ENCODE peak calls at places on chromosomes 11 and 22, in five cellular contexts. J is neural crest cell, Q is right lobe of liver, T is HFFc6, X is fibroblast of mammary gland. Z is an unnamed sample.

GRCh38 chr11:31414338-31414737 is 44.7 kb downstream of the DNAJC24 start:
- DNase-seq in J (no peak), Q (no peak), T (no peak), X (no peak), Z (no peak)

GRCh38 chr11:1176224-1177019 is 18.7 kb downstream of the MUC5AC start:
- DNase-seq in J (no peak), Q (no peak), T (no peak), X (no peak), Z (peak; percentile 28)

GRCh38 chr11:95985174-95985808 is 61.4 kb upstream of the MTMR2 start:
- DNase-seq in J (no peak), Q (no peak), T (peak; percentile 20), X (peak; percentile 34), Z (no peak)

GRCh38 chr22:38490915-38491314 is 15.2 kb downstream of the DDX17 start:
- DNase-seq in J (no peak), Q (peak; percentile 80), T (peak; percentile 20), X (peak; percentile 77), Z (no peak)

GRCh38 chr11:68118753-68119448 is 2.3 kb downstream of the CHKA start:
- DNase-seq in J (no peak), Q (no peak), T (no peak), X (no peak), Z (no peak)

GRCh38 chr22:48943567-48944432 is 883.9 kb downstream of the BRD1 start:
- DNase-seq in J (peak; percentile 40), Q (no peak), T (no peak), X (no peak), Z (no peak)

GRCh38 chr11:61814958-61815789 is 1.6 kb downstream of the FADS1 start:
- DNase-seq in J (peak; percentile 91), Q (peak; percentile 98), T (peak; percentile 94), X (peak; percentile 97), Z (peak; percentile 93)

GRCh38 chr22:31604746-31605705 is 57.0 kb downstream of the PISD start:
- DNase-seq in J (no peak), Q (no peak), T (no peak), X (no peak), Z (no peak)

GRCh38 chr11:45846974-45847907 is at the start of gene CRY2:
- DNase-seq in J (peak; percentile 99), Q (peak; percentile 99), T (peak; percentile 98), X (peak; percentile 98), Z (peak; percentile 100)

GRCh38 chr11:58506935-58507334 is 970 bp downstream of the OR5B21 start:
- DNase-seq in J (no peak), Q (no peak), T (no peak), X (no peak), Z (no peak)

GRCh38 chr11:35811783-35812182 is 132.1 kb upstream of the LDLRAD3 start:
- DNase-seq in J (no peak), Q (no peak), T (no peak), X (no peak), Z (no peak)

GRCh38 chr11:73100578-73100977 is 41.5 kb downstream of the FCHSD2 start:
- DNase-seq in J (no peak), Q (no peak), T (no peak), X (no peak), Z (no peak)

GRCh38 chr11:73334244-73335203 is 26.4 kb downstream of the ARHGEF17 start:
- DNase-seq in J (no peak), Q (peak; percentile 70), T (peak; percentile 81), X (peak; percentile 94), Z (peak; percentile 59)

GRCh38 chr22:22710719-22711531 is 66.5 kb downstream of the GGTLC2 start:
- DNase-seq in J (peak; percentile 59), Q (peak; percentile 73), T (no peak), X (peak; percentile 67), Z (peak; percentile 63)

GRCh38 chr22:41140365-41140957 is 48.1 kb downstream of the EP300 start:
- DNase-seq in J (no peak), Q (no peak), T (no peak), X (peak; percentile 3), Z (no peak)

GRCh38 chr11:92893276-92893675 is 76.2 kb upstream of the MTNR1B start:
- DNase-seq in J (no peak), Q (no peak), T (no peak), X (no peak), Z (no peak)

GRCh38 chr11:75315439-75315805 is 36.0 kb downstream of the ARRB1 start:
- DNase-seq in J (no peak), Q (no peak), T (no peak), X (no peak), Z (no peak)

GRCh38 chr11:62547691-62548281 is 1.2 kb upstream of the AHNAK start:
- DNase-seq in J (no peak), Q (peak; percentile 88), T (no peak), X (no peak), Z (no peak)

GRCh38 chr22:37454857-37455686 is 27.8 kb upstream of the ELFN2 start:
- DNase-seq in J (no peak), Q (no peak), T (peak; percentile 80), X (peak; percentile 88), Z (no peak)

GRCh38 chr11:112382561-112382960 is 121.9 kb upstream of the PLET1 start:
- DNase-seq in J (no peak), Q (no peak), T (no peak), X (no peak), Z (no peak)

GRCh38 chr11:35588627-35589026 is 29.6 kb upstream of the FJX1 start:
- DNase-seq in J (no peak), Q (no peak), T (peak; percentile 65), X (peak; percentile 81), Z (no peak)

GRCh38 chr11:120207517-120207916 is 3.3 kb upstream of the OAF start:
- DNase-seq in J (no peak), Q (no peak), T (no peak), X (no peak), Z (no peak)

GRCh38 chr11:47791774-47792173 is 24.6 kb upstream of the FNBP4 start:
- DNase-seq in J (no peak), Q (no peak), T (no peak), X (no peak), Z (no peak)

GRCh38 chr11:116925050-116925449 is 87.6 kb upstream of the APOA1 start:
- DNase-seq in J (no peak), Q (no peak), T (no peak), X (no peak), Z (no peak)

GRCh38 chr11:12061851-12062560 is 48.4 kb upstream of the MICAL2 start:
- DNase-seq in J (no peak), Q (no peak), T (no peak), X (no peak), Z (no peak)

GRCh38 chr22:27768027-27768640 is 33.4 kb downstream of the MN1 start:
- DNase-seq in J (no peak), Q (no peak), T (no peak), X (no peak), Z (no peak)

GRCh38 chr22:50625568-50626313 is 2.2 kb downstream of the ARSA start:
- DNase-seq in J (no peak), Q (no peak), T (no peak), X (no peak), Z (no peak)

GRCh38 chr22:39242809-39243442 is 1.9 kb downstream of the PDGFB start:
- DNase-seq in J (no peak), Q (no peak), T (no peak), X (no peak), Z (no peak)

DNA sequence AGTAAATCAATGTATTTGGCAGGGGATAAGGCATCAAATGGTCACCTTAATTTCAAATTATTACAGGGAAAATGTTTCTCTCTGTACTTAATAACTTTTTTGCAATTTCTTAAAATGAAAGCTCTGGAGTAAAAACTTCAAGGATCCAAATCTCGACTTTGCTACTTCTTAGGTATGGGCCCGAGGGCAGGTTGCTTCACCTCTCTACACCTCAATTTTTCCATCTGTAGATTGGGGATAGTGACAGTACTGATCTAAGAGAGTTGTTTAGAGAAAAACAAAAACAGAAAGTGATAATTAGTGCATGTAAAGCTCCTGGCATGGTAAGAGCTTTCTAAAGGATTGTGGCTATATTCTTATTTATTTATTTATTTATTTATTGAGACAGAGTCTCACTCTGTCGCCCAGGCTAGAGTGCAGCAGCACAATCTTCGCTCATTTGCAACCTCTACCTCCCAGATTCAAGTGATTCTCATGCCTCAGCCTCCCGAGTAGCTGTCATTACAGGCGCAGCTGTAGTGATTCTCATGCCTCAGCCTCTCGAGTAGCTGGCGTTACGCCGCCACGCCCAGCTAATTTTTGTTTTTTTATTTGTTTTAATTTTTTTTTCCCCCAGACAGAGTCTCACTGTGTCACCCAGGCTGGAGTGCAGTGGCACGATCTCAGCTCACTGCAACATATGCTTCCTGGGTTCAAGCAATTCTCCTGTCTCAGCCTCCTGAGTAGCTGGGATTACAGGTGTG is 2.3 kb upstream of the TFIP11 start:
- DNase-seq in J (no peak), Q (no peak), T (no peak), X (no peak), Z (no peak)
- TF ChIP-seq CTCF in J (no peak), Q (no peak), T (no peak), X (no peak), Z (no peak)

DNA sequence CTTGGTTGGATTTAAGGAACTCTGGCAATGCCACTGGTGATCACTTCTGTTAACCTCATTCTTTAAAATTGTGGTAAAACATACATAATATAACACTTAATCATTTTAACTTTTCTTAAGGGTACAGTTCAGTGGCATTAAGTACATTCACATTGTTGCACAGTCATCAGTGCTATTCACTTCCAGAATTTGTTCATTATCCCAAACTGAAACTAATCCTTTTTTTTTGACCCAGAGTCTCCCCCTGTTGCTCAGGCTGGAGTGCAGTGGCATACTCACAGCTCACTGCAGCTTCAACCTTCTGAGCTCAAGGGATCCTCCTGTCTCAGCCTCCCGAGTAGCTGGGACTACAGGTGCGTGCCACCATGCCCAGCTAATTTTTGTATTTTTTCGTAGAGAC is 10.6 kb downstream of the ELF5 start:
- DNase-seq in J (no peak), Q (no peak), T (no peak), X (peak; percentile 22), Z (no peak)
- TF ChIP-seq CTCF in J (no peak), Q (no peak), T (no peak), X (no peak), Z (no peak)

GRCh38 chr11:17649696-17650600 is 69.4 kb upstream of the MYOD1 start:
- DNase-seq in J (no peak), Q (no peak), T (no peak), X (peak; percentile 6), Z (no peak)
- TF ChIP-seq CTCF in J (no peak), Q (no peak), T (no peak), X (no peak), Z (no peak)

DNA sequence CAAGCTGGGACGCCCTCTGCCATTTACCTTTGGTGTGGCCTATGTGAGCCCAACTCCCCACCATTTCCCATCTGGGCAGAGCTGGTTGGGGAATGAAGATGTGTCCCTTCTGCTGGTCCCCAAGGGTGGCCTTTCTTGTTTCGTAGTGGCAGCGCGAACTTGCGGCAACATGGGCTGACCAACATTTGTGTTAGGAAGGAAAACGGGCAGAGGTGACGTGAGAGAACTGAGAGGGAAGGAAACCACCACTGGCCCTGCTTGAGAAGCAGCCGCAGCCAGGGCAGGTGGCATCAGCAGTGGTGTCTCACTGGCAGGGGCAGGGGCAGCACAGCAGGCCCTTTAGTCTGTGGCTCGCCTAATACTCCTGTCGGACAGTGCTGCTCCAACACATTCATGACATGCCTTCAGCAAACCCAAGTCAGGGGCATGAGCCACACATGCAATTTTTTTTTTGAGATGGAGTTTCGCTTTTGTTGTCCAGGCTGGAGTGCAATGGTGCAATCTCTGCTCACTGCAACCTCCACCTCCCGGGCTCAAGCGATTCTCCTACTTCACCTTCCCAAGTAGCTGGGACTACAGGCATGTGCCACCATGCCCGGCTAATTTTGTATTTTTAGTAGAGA is 29.9 kb downstream of the LRRC74B start:
- DNase-seq in J (no peak), Q (no peak), T (no peak), X (no peak), Z (no peak)
- TF ChIP-seq CTCF in J (no peak), Q (no peak), T (no peak), X (no peak), Z (no peak)

GRCh38 chr11:134275534-134276395 is at the start of gene GLB1L3:
- DNase-seq in J (peak; percentile 33), Q (no peak), T (no peak), X (no peak), Z (no peak)
- TF ChIP-seq CTCF in J (peak; percentile 49), Q (peak; percentile 24), T (peak; percentile 52), X (peak; percentile 11), Z (peak; percentile 43)